ENCODE peak calls at places on chromosomes 13 and 19, in ten cellular contexts. D is HAP-1; X is mammary epithelial cell; N is T1000; C is NCI-H1105 treated with DMSO at 0.1 percent for 48 hours; A is NCI-H1694 treated with DMSO at 0.1 percent for 48 hours; T is activated T-helper 2 cell treated with anti-CD3 and anti-CD28 coated beads, Interferon-gamma antibody, Interleukin-2, Interleukin-4, amounts not matched to agents 10 μg/mL and 5 μg/mL and 100 μg/mL, durations not matched to agents 14 hours and 24 hours and 36 hours; M is SK-N-SH; Z is nephron progenitor cell; G is cardiac fibroblast. E is an unnamed sample.

GRCh38 chr19:48608798-48609263 is 2.3 kb downstream of the SPACA4 start:
- DNase-seq in D (peak; percentile 77), X (no peak), N (peak; percentile 21), C (peak; percentile 9), A (peak; percentile 76), T (peak; percentile 33), M (peak; percentile 86), Z (no peak), G (peak; percentile 49), E (no peak)

GRCh38 chr19:10899171-10899653 is 27.9 kb downstream of the CARM1 start:
- DNase-seq in D (no peak), X (peak; percentile 74), N (no peak), C (no peak), A (no peak), T (no peak), M (peak; percentile 83), Z (no peak), G (no peak), E (peak; percentile 76)

GRCh38 chr13:52446265-52446664 is 4.2 kb downstream of the VPS36 start:
- DNase-seq in D (no peak), X (peak; percentile 60), N (no peak), C (no peak), A (no peak), T (no peak), M (no peak), Z (no peak), G (peak; percentile 14), E (no peak)

GRCh38 chr13:72430923-72431322 is 296.5 kb downstream of the MZT1 start:
- DNase-seq in D (no peak), X (no peak), N (no peak), C (no peak), A (no peak), T (no peak), M (no peak), Z (no peak), G (no peak), E (no peak)

GRCh38 chr19:33796164-33797100 is at the start of gene KCTD15:
- DNase-seq in D (peak; percentile 73), X (peak; percentile 60), N (no peak), C (peak; percentile 33), A (peak; percentile 12), T (no peak), M (peak; percentile 86), Z (peak; percentile 74), G (peak; percentile 70), E (peak; percentile 38)

GRCh38 chr19:8333771-8334457 is 9.1 kb downstream of the KANK3 start:
- DNase-seq in D (peak; percentile 18), X (no peak), N (no peak), C (peak; percentile 54), A (no peak), T (no peak), M (peak; percentile 38), Z (no peak), G (no peak), E (no peak)

GRCh38 chr19:46021531-46022041 is 1.3 kb downstream of the PGLYRP1 start:
- DNase-seq in D (peak; percentile 32), X (peak; percentile 62), N (no peak), C (no peak), A (no peak), T (no peak), M (no peak), Z (no peak), G (no peak), E (no peak)

GRCh38 chr19:29539668-29540067 is 13.9 kb downstream of the VSTM2B start:
- DNase-seq in D (no peak), X (no peak), N (no peak), C (no peak), A (no peak), T (no peak), M (no peak), Z (peak; percentile 52), G (no peak), E (no peak)

GRCh38 chr19:4524808-4525562 is 6.7 kb upstream of the PLIN4 start:
- DNase-seq in D (peak; percentile 84), X (peak; percentile 30), N (peak; percentile 42), C (peak; percentile 19), A (no peak), T (peak; percentile 48), M (peak; percentile 79), Z (peak; percentile 80), G (peak; percentile 54), E (peak; percentile 49)

GRCh38 chr19:19540707-19541515 is 2.8 kb downstream of the CILP2 start:
- DNase-seq in D (peak; percentile 84), X (peak; percentile 57), N (peak; percentile 43), C (no peak), A (no peak), T (peak; percentile 64), M (peak; percentile 97), Z (peak; percentile 70), G (peak; percentile 19), E (peak; percentile 64)

GRCh38 chr19:30001794-30002193 is 59.8 kb downstream of the URI1 start:
- DNase-seq in D (peak; percentile 74), X (no peak), N (no peak), C (no peak), A (no peak), T (no peak), M (no peak), Z (no peak), G (peak; percentile 20), E (peak; percentile 1)

GRCh38 chr19:38004505-38005223 is 97.7 kb downstream of the SIPA1L3 start:
- DNase-seq in D (peak; percentile 91), X (peak; percentile 95), N (peak; percentile 79), C (peak; percentile 93), A (peak; percentile 99), T (no peak), M (peak; percentile 89), Z (peak; percentile 63), G (peak; percentile 96), E (peak; percentile 95)

E was measured in kidney tubule cell.